ENCODE peak calls at places on chromosomes 11 and 22, in eight cellular contexts. U is SJSA1, C is NCI-H510A treated with DMSO at 0.1 percent for 48 hours, D is iris pigment epithelial cell, L is SJCRH30, E is left colon, V is natural killer cell, W is colonic mucosa. G is an unnamed sample.

GRCh38 chr11:104484784-104485554 is 321.0 kb upstream of the PDGFD start:
- DNase-seq in W (no peak), U (no peak), C (no peak), V (no peak), L (no peak), E (no peak), D (peak), G (no peak)

GRCh38 chr11:2202900-2203439 is 31.4 kb upstream of the TH start:
- DNase-seq in E (peak), U (no peak), V (no peak), D (no peak), C (no peak), W (no peak), L (no peak), G (no peak)

GRCh38 chr22:28917747-28918543 is 34.6 kb downstream of the ZNRF3 start:
- DNase-seq in D (peak), C (peak), E (peak), V (no peak), W (peak), U (no peak), L (peak), G (no peak)

GRCh38 chr11:36475192-36475591 is 34.9 kb downstream of the TRAF6 start:
- DNase-seq in D (peak), E (no peak), L (no peak), U (no peak), W (no peak), C (no peak), V (no peak), G (no peak)

GRCh38 chr11:16612234-16612571 is 126.2 kb upstream of the C11orf58 start:
- DNase-seq in W (no peak), D (no peak), V (no peak), E (no peak), C (no peak), L (no peak), U (no peak), G (no peak)

GRCh38 chr11:87092159-87092558 is 54.4 kb downstream of the TMEM135 start:
- DNase-seq in D (no peak), W (no peak), L (no peak), U (no peak), C (no peak), V (no peak), E (no peak), G (no peak)

GRCh38 chr22:36292823-36293530 is 40.0 kb downstream of the APOL1 start:
- DNase-seq in C (no peak), E (no peak), U (no peak), D (no peak), L (no peak), V (no peak), W (no peak), G (no peak)

GRCh38 chr11:70176940-70177689 is 26.0 kb upstream of the FADD start:
- DNase-seq in E (no peak), L (peak), C (no peak), D (peak), W (peak), U (peak), V (peak), G (no peak)

GRCh38 chr22:48695731-48696305 is 1131.9 kb downstream of the BRD1 start:
- DNase-seq in V (no peak), E (no peak), L (no peak), C (no peak), D (no peak), W (no peak), U (no peak), G (no peak)

GRCh38 chr22:22761963-22762772 is 117.8 kb downstream of the GGTLC2 start:
- DNase-seq in E (no peak), V (no peak), D (no peak), U (peak), W (no peak), L (no peak), C (no peak), G (peak)

GRCh38 chr22:41332217-41332616 is 30.9 kb downstream of the ZC3H7B start:
- DNase-seq in C (no peak), W (no peak), V (no peak), E (no peak), D (no peak), L (no peak), U (no peak), G (no peak)